ENCODE peak calls at places on chromosomes 4 and X, in seven cellular contexts. O is ovary, K is hepatic stellate cell, G is mesothelial cell of epicardium, N is ACHN, S is HFF-Myc, W is cardiac fibroblast. Y is an unnamed sample.

GRCh38 chrX:150012647-150013046 is 74.4 kb upstream of the EOLA2 start:
- DNase-seq in K (no peak), O (no peak), S (no peak), N (no peak), G (no peak), W (peak), Y (no peak)

GRCh38 chr4:131499139-131499873 is 1649.8 kb upstream of the PCDH10 start:
- DNase-seq in S (peak), N (no peak), O (no peak), G (no peak), W (peak), K (peak), Y (no peak)

GRCh38 chrX:10519278-10519677 is 101.1 kb downstream of the MID1 start:
- DNase-seq in G (no peak), N (no peak), W (no peak), S (no peak), O (no peak), K (no peak), Y (no peak)

GRCh38 chr4:82044141-82044993 is 329.4 kb downstream of the HNRNPD start:
- DNase-seq in S (no peak), K (peak), O (peak), W (peak), G (peak), N (peak), Y (peak)

GRCh38 chr4:177699365-177700213 is 257.4 kb upstream of the AGA start:
- DNase-seq in G (no peak), N (peak), S (no peak), O (no peak), W (peak), K (no peak), Y (no peak)

GRCh38 chr4:4855293-4856070 is 4.0 kb upstream of the MSX1 start:
- DNase-seq in W (no peak), S (no peak), O (no peak), K (no peak), N (no peak), G (no peak), Y (no peak)

GRCh38 chr4:54998991-54999390 is 126.4 kb downstream of the KDR start:
- DNase-seq in S (no peak), N (no peak), K (no peak), W (peak), G (no peak), O (no peak), Y (no peak)

GRCh38 chr4:24266951-24267577 is 317.3 kb downstream of the DHX15 start:
- DNase-seq in K (no peak), S (no peak), O (no peak), N (no peak), W (peak), G (no peak), Y (no peak)

GRCh38 chrX:49919617-49920016 is 2.8 kb upstream of the CLCN5 start:
- DNase-seq in G (peak), W (peak), K (peak), N (peak), O (peak), S (no peak), Y (no peak)

GRCh38 chr4:105122334-105122733 is 24.3 kb upstream of the TET2 start:
- DNase-seq in K (no peak), O (no peak), S (no peak), G (no peak), W (peak), N (peak), Y (no peak)

GRCh38 chr4:87589531-87589930 is 18.8 kb upstream of the DSPP start:
- DNase-seq in O (no peak), K (peak), N (peak), W (peak), G (no peak), S (peak), Y (no peak)

GRCh38 chrX:79570524-79571240 is 203.5 kb upstream of the ITM2A start:
- DNase-seq in S (no peak), K (no peak), W (no peak), G (no peak), N (no peak), O (no peak), Y (no peak)

GRCh38 chr4:92047209-92047877 is 256.4 kb upstream of the GRID2 start:
- DNase-seq in W (peak), O (no peak), K (no peak), S (no peak), G (no peak), N (peak), Y (no peak)

GRCh38 chrX:107725761-107726555 is 49.6 kb downstream of the TSC22D3 start:
- DNase-seq in S (no peak), G (no peak), W (no peak), K (no peak), O (no peak), N (no peak), Y (no peak)

GRCh38 chrX:109374276-109374960 is 107.5 kb downstream of the GUCY2F start:
- DNase-seq in O (no peak), K (no peak), S (peak), N (no peak), G (no peak), W (no peak), Y (no peak)

GRCh38 chrX:12979630-12980015 is 4.7 kb downstream of the TMSB4X start:
- DNase-seq in K (no peak), S (no peak), G (no peak), N (no peak), W (no peak), O (no peak), Y (no peak)

GRCh38 chr4:125070869-125071268 is 243.9 kb upstream of the FAT4 start:
- DNase-seq in W (no peak), G (no peak), K (no peak), N (no peak), S (no peak), O (no peak), Y (no peak)

GRCh38 chr4:173522160-173522873 is 7.7 kb downstream of the HAND2 start:
- DNase-seq in S (peak), K (peak), N (peak), W (peak), O (peak), G (peak), Y (peak)

GRCh38 chr4:10666616-10667015 is 18.0 kb downstream of the CLNK start:
- DNase-seq in G (no peak), N (no peak), S (no peak), W (no peak), O (no peak), K (no peak), Y (no peak)

GRCh38 chr4:108751321-108751720 is 11.5 kb downstream of the ETNPPL start:
- DNase-seq in N (no peak), G (no peak), O (no peak), S (no peak), K (no peak), W (no peak), Y (no peak)

GRCh38 chrX:97909245-97909644 is 1025.5 kb downstream of the RPA4 start:
- DNase-seq in O (no peak), W (no peak), G (no peak), S (no peak), N (no peak), K (no peak), Y (no peak)

GRCh38 chr4:88033309-88033708 is 25.9 kb downstream of the PKD2 start:
- DNase-seq in N (peak), W (peak), S (peak), O (no peak), K (peak), G (no peak), Y (peak)

GRCh38 chrX:56788717-56789122 is 59.7 kb downstream of the NBDY start:
- DNase-seq in N (no peak), K (no peak), S (no peak), O (peak), W (peak), G (no peak), Y (no peak)

GRCh38 chrX:124895947-124896346 is 423.7 kb upstream of the TEX13C start:
- DNase-seq in K (no peak), S (no peak), N (no peak), G (no peak), W (no peak), O (no peak), Y (no peak)

GRCh38 chr4:45442466-45442865 is 681.4 kb downstream of the GABRG1 start:
- DNase-seq in N (peak), S (no peak), O (no peak), K (no peak), G (no peak), W (peak), Y (no peak)

GRCh38 chr4:164997941-164998340 is 20.5 kb upstream of the TRIM61 start:
- DNase-seq in G (no peak), K (no peak), O (no peak), S (no peak), W (no peak), N (no peak), Y (no peak)

GRCh38 chr4:41377196-41377595 is 120.5 kb downstream of the UCHL1 start:
- DNase-seq in W (no peak), N (no peak), O (no peak), K (no peak), G (no peak), S (no peak), Y (no peak)

GRCh38 chr4:109408711-109409110 is 24.9 kb upstream of the SEC24B start:
- DNase-seq in K (no peak), N (no peak), O (no peak), S (no peak), G (no peak), W (no peak), Y (no peak)

GRCh38 chr4:101169044-101170014 is 178.0 kb downstream of the PPP3CA start:
- DNase-seq in K (no peak), O (no peak), G (no peak), W (peak), N (peak), S (peak), Y (no peak)

GRCh38 chr4:54109226-54110018 is 9.5 kb downstream of the GSX2 start:
- DNase-seq in N (no peak), K (no peak), W (no peak), O (no peak), S (no peak), G (no peak), Y (no peak)

GRCh38 chr4:47531241-47531953 is 46.3 kb downstream of the ATP10D start:
- DNase-seq in N (peak), K (peak), O (no peak), S (peak), G (no peak), W (peak), Y (no peak)

GRCh38 chrX:132191938-132192337 is 27.3 kb downstream of the RAP2C start:
- DNase-seq in O (no peak), S (no peak), N (no peak), G (no peak), K (no peak), W (no peak), Y (no peak)

GRCh38 chr4:182089326-182089725 is 153.9 kb upstream of the TENM3 start:
- DNase-seq in W (no peak), O (no peak), K (no peak), G (no peak), S (no peak), N (no peak), Y (no peak)